ENCODE peak calls at places on chromosomes 3 and 15, in six cellular contexts. S is left lung, O is ovary, Y is heart right ventricle, W is kidney epithelial cell, C is H1. J is an unnamed sample.

GRCh38 chr15:43514241-43515057 is 3.0 kb upstream of the MAP1A start:
- DNase-seq in S (no peak), W (no peak), Y (peak; percentile 76), C (peak; percentile 64), O (no peak), J (no peak)

GRCh38 chr3:172575375-172575774 is 52.1 kb upstream of the TNFSF10 start:
- DNase-seq in W (no peak), S (no peak), Y (no peak), O (no peak), C (no peak), J (no peak)

GRCh38 chr3:4720316-4721075 is 227.3 kb downstream of the ITPR1 start:
- DNase-seq in Y (peak; percentile 87), S (no peak), C (peak; percentile 52), W (peak; percentile 71), O (peak; percentile 89), J (no peak)

GRCh38 chr15:84598250-84598649 is 2.6 kb upstream of the ZSCAN2 start:
- DNase-seq in Y (no peak), W (no peak), S (no peak), O (no peak), C (no peak), J (no peak)

GRCh38 chr3:112327371-112327951 is 5.5 kb upstream of the CD200 start:
- DNase-seq in O (no peak), Y (peak; percentile 27), C (no peak), W (no peak), S (no peak), J (no peak)

GRCh38 chr15:73464602-73465001 is 21.6 kb downstream of the REC114 start:
- DNase-seq in S (no peak), Y (no peak), W (no peak), O (no peak), C (no peak), J (no peak)

GRCh38 chr3:8441969-8442559 is 59.6 kb upstream of the LMCD1 start:
- DNase-seq in O (peak; percentile 34), Y (peak; percentile 55), C (peak; percentile 60), W (no peak), S (no peak), J (no peak)

GRCh38 chr3:25339220-25339619 is 88.8 kb upstream of the RARB start:
- DNase-seq in O (no peak), Y (no peak), C (no peak), S (no peak), W (no peak), J (no peak)

GRCh38 chr15:70113304-70113700 is 15.6 kb upstream of the TLE3 start:
- DNase-seq in S (peak; percentile 93), W (no peak), Y (no peak), O (no peak), C (no peak), J (peak; percentile 38)

GRCh38 chr3:114411811-114412803 is 118.3 kb downstream of the TIGIT start:
- DNase-seq in O (peak; percentile 52), W (peak; percentile 57), S (no peak), Y (no peak), C (no peak), J (no peak)

GRCh38 chr15:67828969-67829646 is 3.8 kb downstream of the SKOR1 start:
- DNase-seq in C (peak; percentile 55), W (no peak), Y (no peak), S (no peak), O (no peak), J (no peak)

GRCh38 chr3:164737174-164737573 is 341.1 kb downstream of the SI start:
- DNase-seq in W (no peak), Y (no peak), S (no peak), C (no peak), O (no peak), J (no peak)

GRCh38 chr3:151268267-151269235 is 9.8 kb downstream of the P2RY14 start:
- DNase-seq in S (no peak), C (no peak), O (no peak), W (no peak), Y (no peak), J (no peak)

GRCh38 chr3:10757021-10757820 is 58.8 kb upstream of the SLC6A11 start:
- DNase-seq in O (no peak), S (no peak), C (no peak), Y (no peak), W (no peak), J (no peak)

GRCh38 chr3:39096775-39097174 is 10.7 kb downstream of the GORASP1 start:
- DNase-seq in O (no peak), S (no peak), Y (no peak), W (no peak), C (peak; percentile 16), J (no peak)

GRCh38 chr3:134652886-134653630 is 2.2 kb upstream of the KY start:
- DNase-seq in W (no peak), Y (no peak), C (peak; percentile 24), O (no peak), S (no peak), J (no peak)

GRCh38 chr3:128322030-128323022 is 144.4 kb downstream of the DNAJB8 start:
- DNase-seq in O (peak; percentile 21), C (peak; percentile 85), Y (peak; percentile 42), W (no peak), S (peak; percentile 80), J (no peak)

GRCh38 chr3:128321418-128321817 is 145.3 kb downstream of the DNAJB8 start:
- DNase-seq in C (no peak), W (no peak), O (peak; percentile 10), Y (no peak), S (peak; percentile 34), J (no peak)

GRCh38 chr3:128320551-128321340 is 145.9 kb downstream of the DNAJB8 start:
- DNase-seq in W (no peak), O (peak; percentile 7), S (peak; percentile 60), Y (no peak), C (no peak), J (no peak)

GRCh38 chr3:128324911-128325592 is 141.6 kb downstream of the DNAJB8 start:
- DNase-seq in Y (no peak), W (no peak), S (peak; percentile 43), O (peak; percentile 21), C (peak; percentile 35), J (no peak)

GRCh38 chr3:128323206-128324081 is 143.2 kb downstream of the DNAJB8 start:
- DNase-seq in Y (no peak), W (no peak), O (peak; percentile 30), C (peak; percentile 28), S (peak; percentile 60), J (no peak)
- H3K4me3 ChIP-seq in Y (no peak overlapping the region), W (no peak overlapping the region), O (no peak overlapping the region), C (no peak overlapping the region), S (no peak overlapping the region), J (no peak overlapping the region)

DNA sequence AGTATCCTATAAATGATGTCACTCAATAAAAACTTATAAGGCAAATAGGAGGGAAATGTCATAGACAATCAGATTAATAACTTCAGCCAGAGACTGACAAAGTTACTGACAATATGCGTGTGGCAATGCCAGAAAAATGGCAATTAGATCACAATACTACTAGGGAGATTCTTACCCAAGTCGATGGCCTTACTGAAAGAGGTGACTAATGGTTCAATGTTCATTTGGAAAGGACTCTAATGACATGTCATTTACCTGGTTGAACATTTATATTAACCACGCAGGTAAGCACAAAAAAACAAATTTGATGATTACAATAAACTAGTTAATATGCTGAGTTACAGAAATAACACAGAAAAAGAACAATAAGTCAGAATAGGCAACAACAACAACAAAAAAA is 46.0 kb upstream of the WDR5B start:
- DNase-seq in C (no peak), O (no peak), Y (no peak), S (no peak), W (no peak), J (no peak)
- H3K36me3 ChIP-seq in C (peaks cover 6% of the 10 kb centered on the region), O (no peaks in the 10 kb centered on the region), Y (no peaks in the 10 kb centered on the region), S (no peaks in the 10 kb centered on the region), W (no peaks in the 10 kb centered on the region), J (peaks cover 2% of the 10 kb centered on the region)

GRCh38 chr3:125142418-125142778 is 70.2 kb downstream of the SLC12A8 start:
- DNase-seq in Y (no peak), W (no peak), S (no peak), O (no peak), C (no peak), J (no peak)
- H3K4me3 ChIP-seq in Y (peak overlapping the region; percentile 49), W (no peak overlapping the region), S (peak overlapping the region; percentile 31), O (no peak overlapping the region), C (peak overlapping the region; percentile 69), J (no peak overlapping the region)

DNA sequence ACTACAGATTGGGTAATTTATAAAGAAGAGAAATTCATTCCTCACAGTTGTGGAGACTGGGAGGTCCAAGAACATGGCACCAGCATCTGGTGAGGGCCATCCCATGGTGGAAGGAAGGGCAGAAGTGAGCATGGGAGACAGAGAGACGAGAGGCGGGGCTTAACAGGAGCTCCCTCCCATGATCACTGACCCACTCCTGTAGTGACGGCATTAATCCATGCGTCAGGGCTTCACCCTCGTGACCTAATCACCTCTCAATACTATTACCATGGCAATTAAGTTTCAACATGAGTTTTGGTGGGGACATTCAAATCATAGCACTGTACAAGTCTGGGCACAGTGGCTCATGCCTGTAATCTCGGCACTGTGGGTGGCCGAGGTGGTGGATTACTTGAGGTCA is 17.1 kb downstream of the RPL32 start:
- DNase-seq in C (no peak), W (no peak), O (no peak), Y (no peak), S (no peak), J (no peak)
- H3K36me3 ChIP-seq in C (peaks cover 3% of the 10 kb centered on the region), W (no peaks in the 10 kb centered on the region), O (no peaks in the 10 kb centered on the region), Y (peaks cover 3% of the 10 kb centered on the region), S (no peaks in the 10 kb centered on the region), J (peaks cover 16% of the 10 kb centered on the region)

DNA sequence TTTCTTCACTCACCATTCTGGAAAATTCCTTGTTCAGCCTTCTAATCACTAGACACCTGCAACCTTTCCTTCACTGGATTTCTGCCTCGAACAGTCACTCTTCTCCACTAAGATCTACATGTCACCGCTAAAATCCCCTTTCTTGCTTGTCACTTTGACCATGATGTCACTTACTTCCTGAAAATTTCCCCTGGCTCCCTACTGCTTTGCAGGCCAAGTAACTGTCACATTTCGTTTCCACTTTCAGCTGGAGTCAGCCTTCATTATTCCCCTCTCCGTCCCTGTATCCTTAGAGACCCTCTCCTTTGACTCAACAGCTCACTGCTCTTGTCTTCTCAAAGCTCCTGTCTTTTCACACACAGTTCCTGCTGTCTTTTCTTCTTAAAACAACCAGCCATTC is 15.9 kb downstream of the CHL1 start:
- DNase-seq in S (no peak), Y (no peak), W (no peak), O (no peak), C (no peak), J (no peak)
- H3K4me3 ChIP-seq in S (no peak overlapping the region), Y (no peak overlapping the region), W (no peak overlapping the region), O (no peak overlapping the region), C (no peak overlapping the region), J (no peak overlapping the region)

GRCh38 chr3:47103619-47104018 is 60.3 kb downstream of the SETD2 start:
- DNase-seq in S (no peak), W (no peak), O (no peak), C (no peak), Y (no peak), J (no peak)
- H3K36me3 ChIP-seq in S (no peaks in the 10 kb centered on the region), W (no peaks in the 10 kb centered on the region), O (no peaks in the 10 kb centered on the region), C (peaks cover 12% of the 10 kb centered on the region), Y (no peaks in the 10 kb centered on the region), J (peaks cover 4% of the 10 kb centered on the region)

GRCh38 chr15:25087137-25087536 is 132.3 kb downstream of the SNRPN start:
- DNase-seq in W (no peak), S (no peak), Y (no peak), O (no peak), C (no peak), J (no peak)
- H3K4me3 ChIP-seq in W (no peak overlapping the region), S (no peak overlapping the region), Y (no peak overlapping the region), O (no peak overlapping the region), C (no peak overlapping the region), J (no peak overlapping the region)

J was measured in esophagus squamous epithelium.